ENCODE peak calls at places on chromosomes 4 and X, in ten cellular contexts. B is GM23338; Z is astrocyte of the cerebellum; L is NCI-H774; S is epithelial cell of prostate; K is HEK293T; N is activated CD4-positive, alpha-beta T cell treated with anti-CD3 and anti-CD28 coated beads for 48 hours; Q is H9; P is activated gamma-delta T cell treated with anti-CD3 and anti-CD28 coated beads, Interleukin-2, amount 50 U/mL, for 16 hours; Y is heart right ventricle. R is an unnamed sample.

GRCh38 chr4:5158825-5159224 is 107.5 kb downstream of the STK32B start:
- DNase-seq in B (no peak), Z (no peak), L (no peak), S (no peak), K (peak), N (no peak), Q (no peak), P (no peak), Y (no peak), R (no peak)

GRCh38 chrX:9127991-9128390 is 94.1 kb upstream of the FAM9B start:
- DNase-seq in B (no peak), Z (no peak), L (no peak), S (no peak), K (no peak), N (no peak), Q (no peak), P (no peak), Y (no peak), R (no peak)

GRCh38 chrX:71095971-71096701 is 485 bp downstream of the FOXO4 start:
- DNase-seq in B (no peak), Z (peak), L (no peak), S (no peak), K (no peak), N (no peak), Q (no peak), P (peak), Y (no peak), R (no peak)

GRCh38 chr4:184441461-184442392 is 32.6 kb downstream of the IRF2 start:
- DNase-seq in B (peak), Z (no peak), L (no peak), S (no peak), K (no peak), N (no peak), Q (peak), P (no peak), Y (peak), R (no peak)

GRCh38 chr4:122827899-122828601 is 1.4 kb downstream of the FGF2 start:
- DNase-seq in B (peak), Z (peak), L (no peak), S (no peak), K (peak), N (peak), Q (peak), P (no peak), Y (no peak), R (no peak)

GRCh38 chrX:119690921-119691716 is 1.8 kb downstream of the SEPTIN6 start:
- DNase-seq in B (peak), Z (no peak), L (no peak), S (no peak), K (no peak), N (peak), Q (no peak), P (no peak), Y (no peak), R (peak)

GRCh38 chrX:9144643-9145290 is 110.8 kb upstream of the FAM9B start:
- DNase-seq in B (no peak), Z (no peak), L (no peak), S (no peak), K (no peak), N (no peak), Q (no peak), P (no peak), Y (no peak), R (no peak)

GRCh38 chrX:24081661-24082154 is 27.0 kb downstream of the EIF2S3 start:
- DNase-seq in B (peak), Z (peak), L (peak), S (peak), K (peak), N (peak), Q (peak), P (no peak), Y (peak), R (peak)

GRCh38 chr4:109912706-109913621 is at the start of gene EGF:
- DNase-seq in B (peak), Z (peak), L (no peak), S (no peak), K (no peak), N (no peak), Q (no peak), P (no peak), Y (peak), R (no peak)